ENCODE peak calls at places on chromosome 14, in four cellular contexts. S, O, L and Z are unnamed samples.

GRCh38 chr14:64550539-64551333 is 975 bp downstream of the PPP1R36 start:
- DNase-seq in O (no peak), L (no peak), S (no peak), Z (no peak)

GRCh38 chr14:53470351-53471043 is 317.4 kb upstream of the DDHD1 start:
- DNase-seq in L (no peak), S (peak; percentile 32), O (no peak), Z (no peak)

GRCh38 chr14:59483360-59483759 is 848 bp downstream of the L3HYPDH start:
- DNase-seq in L (peak; percentile 10), S (no peak), O (peak; percentile 30), Z (peak; percentile 35)

GRCh38 chr14:68404652-68405183 is 388.1 kb downstream of the ZFP36L1 start:
- DNase-seq in O (no peak), L (no peak), S (no peak), Z (no peak)

GRCh38 chr14:65846469-65846868 is 433.9 kb downstream of the FUT8 start:
- DNase-seq in O (no peak), L (no peak), S (no peak), Z (peak; percentile 29)

GRCh38 chr14:78836777-78837176 is 666.6 kb downstream of the NRXN3 start:
- DNase-seq in O (peak; percentile 56), S (peak; percentile 64), L (peak; percentile 71), Z (peak; percentile 82)

GRCh38 chr14:104681689-104682074 is 7.7 kb upstream of the INF2 start:
- DNase-seq in O (peak; percentile 91), L (peak; percentile 77), S (peak; percentile 91), Z (peak; percentile 84)

GRCh38 chr14:100144996-100145646 is 14.3 kb downstream of the DEGS2 start:
- DNase-seq in L (no peak), S (peak; percentile 75), O (no peak), Z (no peak)

GRCh38 chr14:82422186-82422585 is 888.5 kb upstream of the SEL1L start:
- DNase-seq in S (no peak), L (no peak), O (no peak), Z (peak; percentile 16)

GRCh38 chr14:75249251-75249957 is 29.2 kb upstream of the FOS start:
- DNase-seq in S (peak; percentile 42), L (no peak), O (peak; percentile 69), Z (no peak)

GRCh38 chr14:55580401-55581010 is 499 bp downstream of the KTN1 start:
- DNase-seq in O (no peak), L (peak; percentile 66), S (peak; percentile 12), Z (no peak)

GRCh38 chr14:84323963-84324362 is 1206.0 kb upstream of the FLRT2 start:
- DNase-seq in L (no peak), S (no peak), O (no peak), Z (no peak)

GRCh38 chr14:77044776-77045569 is 16.5 kb upstream of the IRF2BPL start:
- DNase-seq in S (no peak), O (no peak), L (no peak), Z (no peak)

GRCh38 chr14:49623941-49624806 is 3.6 kb downstream of the MGAT2 start:
- DNase-seq in L (no peak), S (no peak), O (no peak), Z (no peak)

GRCh38 chr14:104547998-104548700 is 31.4 kb upstream of the C14orf180 start:
- DNase-seq in S (no peak), O (no peak), L (no peak), Z (no peak)

GRCh38 chr14:36835145-36835544 is 173.5 kb downstream of the PAX9 start:
- DNase-seq in O (peak; percentile 31), L (no peak), S (no peak), Z (no peak)

GRCh38 chr14:67418368-67419174 is 6.6 kb upstream of the PLEK2 start:
- DNase-seq in L (no peak), S (no peak), O (peak; percentile 34), Z (no peak)

GRCh38 chr14:83300454-83301064 is 1766.9 kb upstream of the SEL1L start:
- DNase-seq in O (peak; percentile 36), S (no peak), L (no peak), Z (peak; percentile 30)

GRCh38 chr14:55146425-55146824 is 17.4 kb downstream of the LGALS3 start:
- DNase-seq in S (no peak), O (no peak), L (no peak), Z (no peak)

GRCh38 chr14:106087855-106088254 is 561.5 kb downstream of the TMEM121 start:
- DNase-seq in O (no peak), L (no peak), S (no peak), Z (no peak)